ENCODE peak calls at places on chromosomes 6 and 20, in eight cellular contexts. S is GM12865; C is cardiac muscle cell; O is naive thymus-derived CD4-positive, alpha-beta T cell; W is fibroblast of villous mesenchyme; D is HFF-Myc; X is tibial nerve; E is MM.1S. V is an unnamed sample.
A peak's percentile ranks its signal among the peaks of the same experiment; 100 is the strongest.

GRCh38 chr6:157985378-157986155 is 3.9 kb downstream of the SYNJ2 start:
- DNase-seq in D (no peak), E (no peak), O (no peak), C (no peak), X (no peak), W (no peak), S (no peak), V (no peak)

GRCh38 chr6:37389857-37390256 is 36.1 kb downstream of the RNF8 start:
- DNase-seq in X (no peak), S (no peak), W (no peak), E (no peak), C (no peak), O (no peak), D (no peak), V (no peak)

GRCh38 chr6:4925580-4925979 is 78.3 kb downstream of the RPP40 start:
- DNase-seq in E (no peak), S (no peak), X (no peak), W (no peak), D (no peak), O (no peak), C (peak; percentile 35), V (no peak)

GRCh38 chr20:4513720-4514119 is 208.0 kb upstream of the PRND start:
- DNase-seq in X (no peak), O (no peak), D (peak; percentile 57), W (peak; percentile 34), E (no peak), S (no peak), C (no peak), V (no peak)

GRCh38 chr6:52423971-52424381 is 3.8 kb downstream of the EFHC1 start:
- DNase-seq in X (peak; percentile 20), S (no peak), D (peak; percentile 76), O (no peak), C (no peak), E (no peak), W (peak; percentile 85), V (no peak)

GRCh38 chr6:117267766-117268534 is 2.6 kb downstream of the VGLL2 start:
- DNase-seq in S (no peak), O (no peak), X (no peak), E (no peak), D (no peak), C (peak; percentile 38), W (no peak), V (no peak)

GRCh38 chr20:17557675-17558006 is 12.2 kb upstream of the DSTN start:
- DNase-seq in D (no peak), X (no peak), W (peak; percentile 84), E (no peak), S (no peak), C (no peak), O (no peak), V (no peak)

GRCh38 chr6:160070427-160070826 is 51.2 kb upstream of the SLC22A1 start:
- DNase-seq in S (no peak), W (no peak), D (no peak), E (peak; percentile 79), C (no peak), X (no peak), O (no peak), V (no peak)

GRCh38 chr20:50163570-50164317 is 10.2 kb upstream of the PEDS1 start:
- DNase-seq in S (no peak), X (peak; percentile 68), O (no peak), C (no peak), E (no peak), D (peak; percentile 80), W (peak; percentile 72), V (no peak)

GRCh38 chr20:25284131-25284601 is 36.3 kb downstream of the PYGB start:
- DNase-seq in E (no peak), D (no peak), X (no peak), O (no peak), W (no peak), C (no peak), S (no peak), V (no peak)

GRCh38 chr6:35687658-35688604 is 784 bp downstream of the FKBP5 start:
- DNase-seq in W (peak; percentile 57), O (peak; percentile 31), C (peak; percentile 70), D (no peak), E (peak; percentile 76), X (peak; percentile 55), S (peak; percentile 81), V (no peak)

GRCh38 chr6:69293471-69293870 is 503.3 kb downstream of the LMBRD1 start:
- DNase-seq in E (no peak), O (no peak), C (no peak), X (no peak), D (no peak), W (no peak), S (no peak), V (no peak)

GRCh38 chr6:69289689-69290088 is 507.1 kb downstream of the LMBRD1 start:
- DNase-seq in X (no peak), E (no peak), S (no peak), O (no peak), W (no peak), D (no peak), C (no peak), V (no peak)

GRCh38 chr6:69290116-69290515 is 506.7 kb downstream of the LMBRD1 start:
- DNase-seq in S (no peak), O (no peak), D (no peak), C (no peak), W (no peak), X (no peak), E (no peak), V (no peak)

GRCh38 chr6:69294407-69294806 is 502.4 kb downstream of the LMBRD1 start:
- DNase-seq in D (no peak), S (no peak), W (no peak), E (no peak), O (no peak), X (no peak), C (no peak), V (no peak)

DNA sequence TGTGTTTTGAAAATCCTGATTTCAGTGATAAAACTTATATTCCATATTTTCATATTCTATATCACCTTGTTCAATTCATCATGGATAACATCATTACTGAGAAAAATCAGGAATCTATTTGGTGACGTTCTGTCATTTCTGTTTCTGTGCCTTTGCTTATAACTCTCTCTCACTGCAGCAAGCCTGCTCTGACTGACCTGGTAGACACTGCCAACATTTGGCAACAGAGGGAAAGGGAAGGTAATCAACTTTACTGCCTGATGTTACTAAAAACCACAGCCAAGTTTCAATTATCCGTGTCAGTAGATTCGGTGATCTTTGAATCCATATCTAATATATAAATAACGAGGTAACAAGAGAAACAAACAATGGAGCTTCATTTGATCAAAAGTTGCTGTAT is 501.9 kb downstream of the LMBRD1 start:
- DNase-seq in W (no peak), O (no peak), D (no peak), X (no peak), C (no peak), E (no peak), S (no peak), V (no peak)
- H3K4me3 ChIP-seq in W (no peak overlapping the region), O (no peak overlapping the region), D (no peak overlapping the region), X (no peak overlapping the region), C (no peak overlapping the region), E (no peak overlapping the region), S (no peak overlapping the region), V (no peak overlapping the region)

DNA sequence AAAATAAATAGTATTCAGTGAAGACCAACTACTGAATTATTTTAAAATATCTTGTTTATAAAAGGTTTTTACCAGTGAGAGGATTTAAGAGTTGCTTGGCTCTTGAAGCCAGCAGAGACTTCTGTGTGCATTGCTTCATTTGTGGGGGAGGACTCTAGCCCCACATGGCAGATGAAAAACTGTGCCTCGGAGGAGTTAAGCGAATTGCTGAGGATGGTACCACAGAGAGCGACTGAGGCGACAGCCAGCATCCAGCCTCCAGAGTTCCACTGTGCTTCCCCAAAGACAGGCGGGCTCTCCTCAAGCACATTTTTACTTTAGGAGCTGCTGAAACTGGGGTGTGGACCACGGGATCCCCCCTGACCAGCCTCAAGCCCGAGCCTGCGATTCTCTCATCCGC is 80.7 kb downstream of the THBS2 start:
- DNase-seq in W (no peak), D (no peak), C (no peak), X (no peak), E (no peak), O (no peak), S (no peak), V (no peak)
- H3K4me3 ChIP-seq in W (no peak overlapping the region), D (no peak overlapping the region), C (no peak overlapping the region), X (no peak overlapping the region), E (no peak overlapping the region), O (no peak overlapping the region), S (no peak overlapping the region), V (no peak overlapping the region)

DNA sequence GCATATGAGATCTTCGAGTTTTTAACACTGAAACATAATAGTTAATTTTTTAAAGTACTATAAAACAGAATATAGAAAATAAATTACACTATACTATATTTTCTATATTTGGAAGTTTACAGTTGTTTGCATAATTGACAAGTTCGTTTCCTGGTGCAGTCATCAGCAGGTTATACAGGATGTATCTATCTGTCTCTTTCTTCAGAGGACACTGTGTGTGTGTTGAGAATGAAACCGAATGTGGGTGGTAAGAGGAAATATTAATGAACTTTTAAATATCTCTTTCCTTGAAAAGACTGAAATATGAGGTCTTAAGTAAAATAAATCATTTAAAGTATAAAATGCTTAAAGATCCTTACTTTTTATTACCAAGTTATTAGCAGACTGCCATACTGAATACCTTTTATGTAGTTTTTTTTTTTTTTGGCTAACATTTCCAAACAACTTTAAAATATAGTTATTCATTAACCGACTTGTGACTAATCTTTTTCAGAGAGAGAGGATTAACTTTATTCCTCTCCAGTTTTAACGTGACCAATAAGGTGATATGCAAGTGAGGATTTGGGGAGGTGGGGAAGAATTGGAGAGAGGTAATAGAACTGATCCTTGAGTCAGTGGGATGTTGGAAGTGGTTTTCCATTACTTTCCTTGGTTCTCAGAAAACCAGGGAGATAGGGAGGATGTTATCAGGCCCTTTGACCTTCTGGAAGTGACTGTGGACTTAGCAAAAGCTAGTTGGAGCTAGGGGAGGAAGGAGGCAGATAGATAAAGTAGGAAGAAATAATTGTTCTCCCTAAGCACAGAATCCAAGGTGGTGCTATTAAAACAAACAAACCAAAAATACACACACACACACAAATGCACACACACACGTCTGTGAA is 380.0 kb upstream of the FLRT3 start:
- DNase-seq in W (no peak), X (no peak), C (no peak), O (no peak), D (no peak), S (peak; percentile 56), E (peak; percentile 50), V (no peak)
- H3K4me3 ChIP-seq in W (no peak overlapping the region), X (no peak overlapping the region), C (no peak overlapping the region), O (no peak overlapping the region), D (no peak overlapping the region), S (no peak overlapping the region), E (no peak overlapping the region), V (no peak overlapping the region)

GRCh38 chr6:16105874-16106273 is 23.0 kb upstream of the MYLIP start:
- DNase-seq in X (no peak), C (no peak), W (peak; percentile 72), S (no peak), D (no peak), E (no peak), O (no peak), V (no peak)

GRCh38 chr6:16105056-16105455 is 23.8 kb upstream of the MYLIP start:
- DNase-seq in D (no peak), C (no peak), O (no peak), W (no peak), E (no peak), S (no peak), X (no peak), V (no peak)

GRCh38 chr6:16102208-16102607 is 26.7 kb upstream of the MYLIP start:
- DNase-seq in S (no peak), W (no peak), O (no peak), C (no peak), D (no peak), E (no peak), X (no peak), V (no peak)

GRCh38 chr6:16104624-16105023 is 24.3 kb upstream of the MYLIP start:
- DNase-seq in S (no peak), E (no peak), O (no peak), C (no peak), W (no peak), X (no peak), D (no peak), V (no peak)

GRCh38 chr6:16103708-16104107 is 25.2 kb upstream of the MYLIP start:
- DNase-seq in D (peak; percentile 38), X (no peak), W (no peak), C (no peak), E (no peak), O (no peak), S (no peak), V (no peak)
- H3K4me3 ChIP-seq in D (no peak overlapping the region), X (no peak overlapping the region), W (no peak overlapping the region), C (no peak overlapping the region), E (no peak overlapping the region), O (no peak overlapping the region), S (no peak overlapping the region), V (no peak overlapping the region)

V was measured in Jurkat, Clone E6-1.